ENCODE peak calls at places on chromosome 6, in six cellular contexts. F is astrocyte of the cerebellum; E is retina; J is EL; P is stimulated activated naive CD4-positive, alpha-beta T cell; T is Right ventricle myocardium superior. O is an unnamed sample.

GRCh38 chr6:15335916-15336315 is 90.0 kb downstream of the JARID2 start:
- DNase-seq in F (no peak), E (no peak), J (no peak), T (no peak), P (no peak), O (no peak)

GRCh38 chr6:537114-537513 is 119.8 kb downstream of the HUS1B start:
- DNase-seq in T (no peak), J (no peak), E (no peak), P (no peak), F (no peak), O (no peak)

GRCh38 chr6:4941782-4942672 is 61.8 kb downstream of the RPP40 start:
- DNase-seq in T (no peak), E (no peak), P (no peak), F (peak), J (peak), O (peak)

GRCh38 chr6:32194825-32195651 is 2.6 kb upstream of the GPSM3 start:
- DNase-seq in F (peak), P (no peak), J (peak), E (no peak), T (no peak), O (peak)

GRCh38 chr6:72740135-72740534 is 118.3 kb downstream of the KCNQ5 start:
- DNase-seq in E (no peak), T (no peak), P (no peak), J (no peak), F (no peak), O (no peak)

GRCh38 chr6:8131265-8131897 is 29.0 kb upstream of the EEF1E1 start:
- DNase-seq in E (peak), J (peak), T (no peak), P (no peak), F (peak), O (no peak)

GRCh38 chr6:96213768-96214167 is 198.0 kb downstream of the FUT9 start:
- DNase-seq in T (no peak), P (no peak), J (no peak), F (no peak), E (no peak), O (no peak)

GRCh38 chr6:113971786-113972185 is 838 bp upstream of the HDAC2 start:
- DNase-seq in F (no peak), T (no peak), E (no peak), P (no peak), J (no peak), O (no peak)

GRCh38 chr6:167824591-167825041 is 2.1 kb upstream of the AFDN start:
- DNase-seq in E (peak), J (peak), P (no peak), T (no peak), F (peak), O (no peak)

GRCh38 chr6:96394727-96395126 is 126.9 kb upstream of the UFL1 start:
- DNase-seq in J (no peak), P (no peak), F (no peak), T (no peak), E (no peak), O (no peak)

GRCh38 chr6:16149305-16149704 is 20.4 kb downstream of the MYLIP start:
- DNase-seq in J (no peak), T (no peak), E (no peak), P (no peak), F (no peak), O (no peak)

GRCh38 chr6:39830444-39830843 is 38.3 kb downstream of the DAAM2 start:
- DNase-seq in T (no peak), P (no peak), F (no peak), J (no peak), E (no peak), O (no peak)

GRCh38 chr6:28729501-28730402 is 194.0 kb downstream of the TRIM27 start:
- DNase-seq in F (no peak), T (no peak), E (no peak), P (no peak), J (peak), O (no peak)

GRCh38 chr6:38169826-38170526 is 350.4 kb downstream of the ZFAND3 start:
- DNase-seq in E (no peak), F (no peak), T (no peak), J (no peak), P (no peak), O (no peak)

GRCh38 chr6:109051301-109051700 is 43.3 kb downstream of the SESN1 start:
- DNase-seq in F (peak), E (no peak), J (no peak), T (no peak), P (no peak), O (no peak)

GRCh38 chr6:104541411-104541810 is 318.3 kb downstream of the HACE1 start:
- DNase-seq in F (no peak), P (no peak), J (no peak), E (no peak), T (no peak), O (no peak)

GRCh38 chr6:74598473-74599393 is 607.1 kb downstream of the COL12A1 start:
- DNase-seq in F (no peak), E (no peak), P (no peak), T (no peak), J (peak), O (no peak)

GRCh38 chr6:25972902-25973301 is 10.3 kb downstream of the TRIM38 start:
- DNase-seq in F (no peak), E (no peak), T (no peak), J (no peak), P (no peak), O (no peak)

GRCh38 chr6:89023591-89024441 is 56.7 kb upstream of the PNRC1 start:
- DNase-seq in J (peak), F (no peak), P (no peak), T (peak), E (no peak), O (no peak)

GRCh38 chr6:4924872-4925271 is 79.0 kb downstream of the RPP40 start:
- DNase-seq in E (no peak), J (no peak), P (no peak), F (no peak), T (no peak), O (no peak)

GRCh38 chr6:17354700-17355403 is 38.5 kb upstream of the CAP2 start:
- DNase-seq in P (no peak), T (no peak), F (peak), J (peak), E (no peak), O (no peak)

GRCh38 chr6:138925806-138926205 is 62.2 kb downstream of the REPS1 start:
- DNase-seq in E (no peak), T (no peak), J (no peak), P (no peak), F (no peak), O (no peak)

GRCh38 chr6:80003841-80004198 is 629 bp upstream of the TTK start:
- DNase-seq in P (peak), J (no peak), F (no peak), T (peak), E (no peak), O (no peak)

GRCh38 chr6:22954749-22955385 is 385.5 kb downstream of the HDGFL1 start:
- DNase-seq in F (no peak), J (peak), E (no peak), P (no peak), T (no peak), O (no peak)

GRCh38 chr6:154012852-154013251 is 26.2 kb upstream of the OPRM1 start:
- DNase-seq in P (no peak), J (no peak), F (no peak), T (no peak), E (no peak), O (no peak)

GRCh38 chr6:151239603-151240035 is at the start of gene AKAP12:
- DNase-seq in P (no peak), T (peak), F (no peak), J (no peak), E (no peak), O (peak)

GRCh38 chr6:28282923-28283322 is 1.6 kb downstream of the PGBD1 start:
- DNase-seq in J (peak), P (no peak), T (no peak), F (no peak), E (no peak), O (no peak)

GRCh38 chr6:18090349-18090786 is 32.1 kb downstream of the NHLRC1 start:
- DNase-seq in E (no peak), P (no peak), F (no peak), T (no peak), J (no peak), O (no peak)

GRCh38 chr6:134741193-134741521 is 208.7 kb downstream of the ALDH8A1 start:
- DNase-seq in E (no peak), J (no peak), P (no peak), F (no peak), T (no peak), O (no peak)

GRCh38 chr6:104771258-104771832 is 88.4 kb downstream of the HACE1 start:
- DNase-seq in T (no peak), F (peak), J (peak), E (no peak), P (no peak), O (no peak)

GRCh38 chr6:31887608-31888007 is 8.8 kb upstream of the SLC44A4 start:
- DNase-seq in T (no peak), J (no peak), P (no peak), F (no peak), E (no peak), O (no peak)

GRCh38 chr6:161057103-161058091 is 65.8 kb downstream of the MAP3K4 start:
- DNase-seq in J (no peak), E (no peak), P (no peak), T (no peak), F (no peak), O (no peak)